ENCODE peak calls at places on chromosomes 12 and 14, in seven cellular contexts. Q is CD8-positive, alpha-beta T cell; O is foreskin fibroblast; D is effector memory CD4-positive, alpha-beta T cell; F is A549; R is mucosa of descending colon; L is kidney epithelial cell. U is an unnamed sample.

GRCh38 chr12:81329088-81329487 is 251.2 kb downstream of the ACSS3 start:
- DNase-seq in Q (no peak), O (peak; percentile 2), D (no peak), F (peak; percentile 55), R (no peak), L (no peak), U (no peak)

GRCh38 chr12:67141405-67142018 is 127.6 kb upstream of the CAND1 start:
- DNase-seq in Q (no peak), O (no peak), D (no peak), F (no peak), R (no peak), L (no peak), U (no peak)

GRCh38 chr12:93509506-93509905 is 42.2 kb downstream of the MRPL42 start:
- DNase-seq in Q (no peak), O (no peak), D (no peak), F (no peak), R (no peak), L (no peak), U (no peak)

GRCh38 chr12:105748806-105749600 is 389.8 kb downstream of the NUAK1 start:
- DNase-seq in Q (no peak), O (peak; percentile 5), D (no peak), F (no peak), R (no peak), L (no peak), U (peak; percentile 57)

GRCh38 chr14:92670177-92670576 is 78.2 kb downstream of the LGMN start:
- DNase-seq in Q (no peak), O (peak; percentile 97), D (no peak), F (peak; percentile 33), R (no peak), L (no peak), U (peak; percentile 62)

GRCh38 chr14:102738373-102739189 is 38.7 kb upstream of the TRAF3 start:
- DNase-seq in Q (no peak), O (no peak), D (no peak), F (no peak), R (no peak), L (no peak), U (no peak)

GRCh38 chr14:23436327-23437141 is 1.1 kb upstream of the MYH7 start:
- DNase-seq in Q (peak; percentile 31), O (no peak), D (no peak), F (no peak), R (no peak), L (peak; percentile 34), U (no peak)

GRCh38 chr12:49548822-49549648 is 10.2 kb downstream of the KCNH3 start:
- DNase-seq in Q (peak; percentile 70), O (peak; percentile 47), D (no peak), F (no peak), R (no peak), L (no peak), U (peak; percentile 54)

GRCh38 chr14:23101213-23101970 is 3.4 kb downstream of the CIROP start:
- DNase-seq in Q (no peak), O (no peak), D (no peak), F (no peak), R (no peak), L (no peak), U (no peak)

GRCh38 chr12:119758695-119759094 is 90.8 kb downstream of the PRKAB1 start:
- DNase-seq in Q (no peak), O (no peak), D (no peak), F (no peak), R (no peak), L (no peak), U (no peak)

GRCh38 chr12:29650371-29650770 is 133.4 kb downstream of the TMTC1 start:
- DNase-seq in Q (no peak), O (no peak), D (no peak), F (no peak), R (no peak), L (no peak), U (no peak)

GRCh38 chr14:91424813-91425719 is 7.4 kb upstream of the CCDC88C start:
- DNase-seq in Q (no peak), O (no peak), D (no peak), F (no peak), R (no peak), L (no peak), U (no peak)

GRCh38 chr12:42282301-42282700 is 43.6 kb downstream of the ZCRB1 start:
- DNase-seq in Q (no peak), O (no peak), D (no peak), F (no peak), R (no peak), L (no peak), U (no peak)

GRCh38 chr12:68831751-68832503 is 23.9 kb downstream of the MDM2 start:
- DNase-seq in Q (no peak), O (no peak), D (no peak), F (no peak), R (no peak), L (no peak), U (no peak)

GRCh38 chr12:88591343-88591742 is 11.1 kb upstream of the KITLG start:
- DNase-seq in Q (no peak), O (peak; percentile 33), D (no peak), F (no peak), R (no peak), L (no peak), U (no peak)

GRCh38 chr14:54133896-54134295 is 177.3 kb upstream of the BMP4 start:
- DNase-seq in Q (no peak), O (peak; percentile 75), D (no peak), F (peak; percentile 32), R (no peak), L (peak; percentile 82), U (no peak)

GRCh38 chr14:32449640-32450039 is 120.5 kb downstream of the AKAP6 start:
- DNase-seq in Q (no peak), O (no peak), D (no peak), F (no peak), R (no peak), L (no peak), U (no peak)

GRCh38 chr12:105018001-105018400 is 31.9 kb downstream of the NOPCHAP1 start:
- DNase-seq in Q (no peak), O (no peak), D (no peak), F (peak; percentile 17), R (no peak), L (no peak), U (no peak)

GRCh38 chr12:61504396-61505115 is 755.6 kb upstream of the USP15 start:
- DNase-seq in Q (no peak), O (no peak), D (no peak), F (no peak), R (no peak), L (no peak), U (no peak)

GRCh38 chr14:24630872-24631477 is 3.0 kb downstream of the GZMB start:
- DNase-seq in Q (no peak), O (no peak), D (no peak), F (no peak), R (no peak), L (no peak), U (peak; percentile 27)

GRCh38 chr12:69513297-69513696 is 43.1 kb downstream of the FRS2 start:
- DNase-seq in Q (no peak), O (no peak), D (no peak), F (no peak), R (no peak), L (no peak), U (no peak)

GRCh38 chr12:93938317-93938716 is 210.1 kb upstream of the PLXNC1 start:
- DNase-seq in Q (no peak), O (no peak), D (no peak), F (no peak), R (no peak), L (no peak), U (no peak)

GRCh38 chr12:18819471-18819870 is 81.6 kb downstream of the CAPZA3 start:
- DNase-seq in Q (no peak), O (no peak), D (no peak), F (no peak), R (no peak), L (no peak), U (no peak)

GRCh38 chr14:100375963-100376735 is 53.0 kb downstream of the SLC25A47 start:
- DNase-seq in Q (peak; percentile 96), O (peak; percentile 99), D (peak; percentile 87), F (peak; percentile 96), R (peak; percentile 97), L (peak; percentile 68), U (peak; percentile 95)

GRCh38 chr12:57459055-57459749 is 383 bp upstream of the GLI1 start:
- DNase-seq in Q (peak; percentile 95), O (peak; percentile 98), D (peak; percentile 83), F (peak; percentile 98), R (peak; percentile 93), L (peak; percentile 79), U (peak; percentile 93)
- H3K4me3 ChIP-seq in Q (peak overlapping the region; percentile 67), O (peak overlapping the region; percentile 70), D (peak overlapping the region; percentile 68), F (peak overlapping the region; percentile 65), R (peak overlapping the region; percentile 22), L (peak overlapping the region; percentile 61), U (peak overlapping the region; percentile 77)

DNA sequence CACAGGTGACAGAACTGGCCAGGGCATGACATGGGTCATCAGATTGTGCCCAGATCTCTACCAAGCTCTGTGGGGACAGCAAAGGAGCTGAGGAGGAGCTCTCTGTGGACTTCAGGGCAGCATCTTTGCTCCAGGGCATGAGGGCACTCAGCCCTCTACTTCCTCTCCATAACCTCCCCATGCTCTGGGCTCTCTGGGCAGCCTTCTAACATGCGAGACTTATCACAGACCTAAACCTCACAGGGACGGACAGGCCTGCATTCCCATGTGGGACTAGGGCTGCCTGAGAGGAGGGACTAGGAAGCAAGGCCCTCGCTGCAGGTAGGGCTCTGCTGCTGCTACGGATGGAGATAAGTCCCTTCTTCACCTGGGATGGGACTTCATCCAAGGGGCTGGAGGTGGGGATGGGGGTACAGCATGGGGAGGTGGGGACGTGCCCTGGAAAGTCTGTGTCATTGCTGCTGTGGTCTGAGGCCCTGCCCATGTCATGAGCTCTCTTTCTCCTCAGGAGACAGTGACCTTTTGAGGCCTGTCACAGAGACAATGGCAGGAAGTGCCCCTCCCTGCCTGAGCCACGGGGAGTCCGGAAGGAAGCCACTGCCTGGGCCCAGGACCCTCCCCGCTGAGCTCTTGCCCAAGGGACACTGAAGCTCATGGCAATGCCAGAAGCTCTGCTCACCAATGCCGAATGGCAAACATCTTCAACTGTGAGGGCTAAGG is 44.1 kb downstream of the PITPNM2 start:
- DNase-seq in Q (peak; percentile 81), O (no peak), D (peak; percentile 5), F (peak; percentile 39), R (no peak), L (no peak), U (peak; percentile 55)
- H3K4me3 ChIP-seq in Q (peak overlapping the region; percentile 26), O (no peak overlapping the region), D (peak overlapping the region; percentile 16), F (no peak overlapping the region), R (no peak overlapping the region), L (no peak overlapping the region), U (no peak overlapping the region)

GRCh38 chr12:32390572-32391219 is 8.7 kb upstream of the FGD4 start:
- DNase-seq in Q (no peak), O (peak; percentile 32), D (no peak), F (peak; percentile 77), R (peak; percentile 69), L (no peak), U (peak; percentile 29)
- H3K4me3 ChIP-seq in Q (no peak overlapping the region), O (peak overlapping the region; percentile 44), D (peak overlapping the region; percentile 37), F (peak overlapping the region; percentile 46), R (peak overlapping the region; percentile 11), L (peak overlapping the region; percentile 44), U (peak overlapping the region; percentile 47)

DNA sequence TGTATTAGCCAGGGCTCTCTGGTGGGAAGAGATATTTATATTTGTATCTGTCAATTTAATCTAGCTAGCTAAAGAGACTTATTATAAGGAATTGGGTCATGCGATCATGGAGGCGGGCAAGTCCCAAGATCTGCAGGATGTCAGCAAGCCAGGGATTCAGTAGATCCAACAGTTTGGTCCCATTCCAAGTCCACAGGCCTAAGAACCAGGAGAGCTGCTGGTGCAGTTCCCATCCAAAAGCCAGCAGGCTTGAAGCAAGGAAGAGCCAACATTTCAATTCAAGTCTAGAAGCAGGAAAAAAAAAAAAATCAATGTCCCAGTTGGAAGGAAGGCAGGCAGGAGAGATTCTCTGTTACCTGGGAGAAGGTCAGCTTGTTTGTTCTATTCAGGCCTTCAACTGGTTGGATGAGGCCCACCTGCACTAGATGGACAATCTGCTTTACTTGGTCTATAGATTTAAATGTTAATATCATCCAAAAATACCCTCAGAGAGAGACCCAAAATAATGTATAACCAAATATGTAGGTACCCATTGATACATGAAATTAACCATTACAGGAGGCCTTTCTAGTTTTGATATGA is 60.7 kb upstream of the BCAT1 start:
- DNase-seq in Q (no peak), O (no peak), D (no peak), F (no peak), R (no peak), L (no peak), U (no peak)
- H3K4me3 ChIP-seq in Q (no peak overlapping the region), O (no peak overlapping the region), D (no peak overlapping the region), F (no peak overlapping the region), R (no peak overlapping the region), L (no peak overlapping the region), U (no peak overlapping the region)